ENCODE peak calls at places on chromosomes 11 and 22, in ten cellular contexts. S, G, X, N, E, Y, I, Z, L and F are unnamed samples.

GRCh38 chr11:131859811-131860210 is 489.4 kb downstream of the NTM start:
- DNase-seq in I (no peak), X (no peak), S (no peak), E (no peak), Y (no peak), L (no peak), N (no peak), G (no peak), Z (no peak), F (no peak)

GRCh38 chr11:97814325-97814959 is 1206.3 kb upstream of the CNTN5 start:
- DNase-seq in X (no peak), S (no peak), L (no peak), Z (no peak), Y (no peak), I (no peak), G (no peak), N (peak), E (no peak), F (no peak)

GRCh38 chr22:24331468-24332440 is 61.1 kb downstream of the SPECC1L start:
- DNase-seq in I (no peak), G (no peak), S (no peak), E (no peak), Z (no peak), N (no peak), L (no peak), Y (no peak), X (no peak), F (no peak)

GRCh38 chr11:64687641-64688533 is 35.1 kb downstream of the NRXN2 start:
- DNase-seq in E (no peak), G (peak), S (no peak), L (peak), Y (no peak), Z (no peak), N (no peak), I (no peak), X (no peak), F (no peak)

GRCh38 chr11:56340289-56340688 is 5.5 kb upstream of the OR8K1 start:
- DNase-seq in X (no peak), Y (no peak), I (no peak), S (no peak), Z (no peak), G (no peak), N (no peak), L (no peak), E (no peak), F (no peak)

GRCh38 chr11:82718307-82718706 is 15.4 kb downstream of the FAM181B start:
- DNase-seq in Y (peak), I (peak), E (no peak), S (peak), N (peak), G (peak), Z (no peak), L (no peak), X (no peak), F (peak)

GRCh38 chr11:12224537-12224893 is 114.1 kb downstream of the MICAL2 start:
- DNase-seq in N (peak), E (peak), I (peak), X (peak), L (peak), Y (peak), Z (peak), G (no peak), S (peak), F (no peak)

GRCh38 chr11:34916810-34917780 is 677 bp downstream of the PDHX start:
- DNase-seq in X (peak), S (no peak), Z (no peak), N (peak), E (no peak), L (no peak), G (peak), Y (no peak), I (no peak), F (peak)

GRCh38 chr22:21443735-21444421 is 23.3 kb upstream of the TMEM191C start:
- DNase-seq in X (no peak), G (no peak), N (no peak), Y (peak), E (no peak), L (peak), S (no peak), I (no peak), Z (no peak), F (no peak)

GRCh38 chr11:21897203-21897602 is 295.7 kb upstream of the ANO5 start:
- DNase-seq in I (peak), X (no peak), Z (no peak), N (no peak), G (no peak), S (no peak), Y (no peak), E (no peak), L (no peak), F (peak)

GRCh38 chr11:15836801-15837200 is 519.5 kb downstream of the SOX6 start:
- DNase-seq in E (no peak), Y (no peak), S (no peak), X (no peak), N (no peak), I (no peak), L (no peak), G (no peak), Z (no peak), F (no peak)

GRCh38 chr11:67373916-67374570 is 645 bp upstream of the CLCF1 start:
- DNase-seq in S (no peak), Z (no peak), G (no peak), X (no peak), Y (peak), I (peak), N (peak), E (peak), L (peak), F (no peak)

GRCh38 chr11:76244311-76245061 is 38.2 kb upstream of the WNT11 start:
- DNase-seq in S (no peak), G (no peak), I (no peak), X (no peak), Y (no peak), L (no peak), Z (no peak), E (no peak), N (no peak), F (no peak)

GRCh38 chr22:28948404-28948803 is 65.0 kb downstream of the ZNRF3 start:
- DNase-seq in X (no peak), Y (no peak), G (no peak), L (no peak), E (no peak), N (no peak), S (no peak), Z (no peak), I (no peak), F (no peak)

GRCh38 chr11:92390783-92391182 is 166.2 kb downstream of the FAT3 start:
- DNase-seq in X (no peak), G (no peak), I (no peak), L (no peak), Z (no peak), S (no peak), N (no peak), Y (no peak), E (no peak), F (no peak)

GRCh38 chr22:45763236-45763624 is 91.6 kb downstream of the ATXN10 start:
- DNase-seq in I (no peak), E (no peak), L (no peak), Y (no peak), N (no peak), X (no peak), S (no peak), Z (no peak), G (no peak), F (no peak)

GRCh38 chr22:48144318-48144717 is 1381.9 kb downstream of the TBC1D22A start:
- DNase-seq in X (no peak), I (no peak), N (no peak), G (no peak), L (no peak), E (no peak), Z (no peak), S (no peak), Y (no peak), F (no peak)

GRCh38 chr11:104238916-104239315 is 75.0 kb upstream of the PDGFD start:
- DNase-seq in L (no peak), Y (no peak), E (no peak), X (no peak), S (no peak), N (no peak), Z (no peak), I (no peak), G (no peak), F (no peak)

GRCh38 chr11:79414644-79415317 is 26.0 kb downstream of the TENM4 start:
- DNase-seq in Z (no peak), N (no peak), S (no peak), I (no peak), X (no peak), E (no peak), G (no peak), L (no peak), Y (peak), F (no peak)

GRCh38 chr11:72081856-72082255 is 1.2 kb downstream of the LRRC51 start:
- DNase-seq in Y (no peak), N (no peak), E (no peak), S (no peak), I (no peak), Z (no peak), G (no peak), L (no peak), X (no peak), F (no peak)

GRCh38 chr11:113384551-113384950 is 3.0 kb upstream of the ANKK1 start:
- DNase-seq in S (no peak), Y (peak), Z (no peak), E (no peak), X (no peak), I (no peak), L (no peak), N (peak), G (no peak), F (peak)

GRCh38 chr22:37501610-37502341 is 15.6 kb upstream of the MFNG start:
- DNase-seq in N (no peak), X (no peak), S (no peak), L (peak), E (peak), I (no peak), G (no peak), Z (no peak), Y (peak), F (peak)

GRCh38 chr11:8365542-8365941 is 101.9 kb upstream of the LMO1 start:
- DNase-seq in G (no peak), S (no peak), Y (no peak), L (no peak), N (no peak), X (no peak), Z (no peak), E (no peak), I (no peak), F (no peak)

GRCh38 chr22:48758905-48759875 is 1068.5 kb downstream of the BRD1 start:
- DNase-seq in Z (no peak), Y (no peak), I (no peak), G (no peak), L (no peak), S (no peak), E (no peak), N (no peak), X (no peak), F (no peak)

GRCh38 chr11:66843776-66844495 is 695 bp downstream of the RCE1 start:
- DNase-seq in S (no peak), X (no peak), Y (no peak), L (no peak), I (no peak), G (no peak), N (no peak), E (no peak), Z (no peak), F (peak)

GRCh38 chr22:36052505-36052941 is 23.9 kb upstream of the RBFOX2 start:
- DNase-seq in E (no peak), X (no peak), G (no peak), Y (peak), S (no peak), N (no peak), I (peak), L (no peak), Z (no peak), F (no peak)

GRCh38 chr11:76839326-76839725 is 21.4 kb upstream of the ACER3 start:
- DNase-seq in S (no peak), L (no peak), I (no peak), X (no peak), Y (no peak), N (no peak), Z (no peak), G (no peak), E (peak), F (no peak)

GRCh38 chr11:117226388-117227385 is 5.2 kb downstream of the PCSK7 start:
- DNase-seq in S (peak), N (peak), G (peak), E (no peak), L (peak), Y (peak), X (no peak), I (peak), Z (no peak), F (peak)

GRCh38 chr11:124934862-124935547 is 842 bp downstream of the HEPACAM start:
- DNase-seq in Y (no peak), E (no peak), Z (no peak), X (no peak), L (no peak), I (no peak), G (no peak), N (no peak), S (no peak), F (no peak)